ENCODE peak calls at places on chromosomes 3 and 15, in five cellular contexts. R, K, J, H and D are unnamed samples.

GRCh38 chr3:158837232-158837631 is 35.4 kb downstream of the MFSD1 start:
- DNase-seq in J (no peak), R (no peak), H (no peak), K (no peak), D (no peak)

GRCh38 chr3:184459355-184459754 is 79.5 kb downstream of the CHRD start:
- DNase-seq in R (no peak), J (no peak), K (no peak), H (peak), D (no peak)

GRCh38 chr3:184727357-184728060 is 15.6 kb upstream of the MAGEF1 start:
- DNase-seq in J (peak), R (peak), K (peak), H (no peak), D (peak)

GRCh38 chr15:30921106-30921505 is 17.4 kb downstream of the FAN1 start:
- DNase-seq in J (no peak), H (no peak), K (no peak), R (no peak), D (no peak)

GRCh38 chr15:96322401-96323249 is 7.9 kb upstream of the NR2F2 start:
- DNase-seq in R (peak), H (no peak), J (peak), K (peak), D (no peak)

GRCh38 chr15:53256043-53256442 is 465.9 kb upstream of the ONECUT1 start:
- DNase-seq in R (no peak), H (no peak), J (no peak), K (no peak), D (no peak)

GRCh38 chr3:182713743-182714517 is 79.4 kb upstream of the ATP11B start:
- DNase-seq in H (peak), K (no peak), R (no peak), J (peak), D (no peak)

GRCh38 chr3:20043398-20043797 is 3.2 kb downstream of the KAT2B start:
- DNase-seq in J (peak), H (no peak), R (no peak), K (peak), D (peak)

GRCh38 chr3:45034612-45035252 is 8.6 kb downstream of the CLEC3B start:
- DNase-seq in J (no peak), R (no peak), H (no peak), K (peak), D (peak)

GRCh38 chr3:193214445-193214844 is 26.6 kb upstream of the PLAAT1 start:
- DNase-seq in H (no peak), R (no peak), J (no peak), K (no peak), D (no peak)

GRCh38 chr3:9455596-9455995 is 58.2 kb downstream of the SETD5 start:
- DNase-seq in J (no peak), K (no peak), R (no peak), H (no peak), D (no peak)

GRCh38 chr15:45473068-45473467 is 49.5 kb downstream of the SLC30A4 start:
- DNase-seq in H (no peak), K (no peak), J (no peak), R (no peak), D (no peak)

DNA sequence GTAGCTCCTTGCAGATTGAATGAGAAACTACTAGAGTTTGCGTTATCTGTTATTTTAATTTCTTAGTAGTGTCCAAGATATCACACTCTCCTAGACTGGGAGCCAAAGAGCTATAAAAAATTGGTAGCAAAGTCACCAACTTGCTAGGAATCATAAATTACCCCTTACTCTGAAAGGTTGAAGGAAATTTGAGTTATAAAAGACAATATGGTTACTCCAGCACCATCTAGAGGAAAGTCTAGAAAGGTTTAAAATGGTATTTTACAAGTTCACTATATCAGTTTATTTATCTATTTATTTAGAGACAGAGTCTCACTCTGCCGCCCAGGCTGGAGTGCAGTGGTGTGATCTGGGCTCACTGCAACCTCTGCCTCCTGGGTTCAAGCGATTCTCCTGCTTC is 121.6 kb downstream of the RBPMS2 start:
- DNase-seq in J (no peak), R (no peak), K (no peak), H (no peak), D (no peak)
- TF ChIP-seq CTCF in J (peak), R (peak), K (no peak), H (no peak), D (peak)

GRCh38 chr15:63983071-63983711 is 63.1 kb downstream of the DAPK2 start:
- DNase-seq in J (no peak), H (no peak), R (no peak), K (no peak), D (no peak)
- TF ChIP-seq CTCF in J (no peak), H (no peak), R (no peak), K (no peak), D (no peak)

GRCh38 chr3:55720614-55721013 is 233.5 kb upstream of the WNT5A start:
- DNase-seq in H (no peak), R (no peak), J (peak), K (no peak), D (no peak)

GRCh38 chr3:55719508-55719907 is 232.4 kb upstream of the WNT5A start:
- DNase-seq in J (no peak), R (no peak), H (no peak), K (no peak), D (no peak)

GRCh38 chr3:55723653-55724406 is 236.7 kb upstream of the WNT5A start:
- DNase-seq in J (no peak), H (no peak), K (no peak), R (no peak), D (no peak)

GRCh38 chr3:55724407-55724784 is 237.3 kb upstream of the WNT5A start:
- DNase-seq in R (no peak), K (no peak), J (no peak), H (no peak), D (no peak)

GRCh38 chr3:55721716-55722484 is 234.8 kb upstream of the WNT5A start:
- DNase-seq in H (no peak), J (peak), R (no peak), K (no peak), D (peak)
- TF ChIP-seq CTCF in H (peak), J (peak), R (peak), K (peak), D (no peak)

DNA sequence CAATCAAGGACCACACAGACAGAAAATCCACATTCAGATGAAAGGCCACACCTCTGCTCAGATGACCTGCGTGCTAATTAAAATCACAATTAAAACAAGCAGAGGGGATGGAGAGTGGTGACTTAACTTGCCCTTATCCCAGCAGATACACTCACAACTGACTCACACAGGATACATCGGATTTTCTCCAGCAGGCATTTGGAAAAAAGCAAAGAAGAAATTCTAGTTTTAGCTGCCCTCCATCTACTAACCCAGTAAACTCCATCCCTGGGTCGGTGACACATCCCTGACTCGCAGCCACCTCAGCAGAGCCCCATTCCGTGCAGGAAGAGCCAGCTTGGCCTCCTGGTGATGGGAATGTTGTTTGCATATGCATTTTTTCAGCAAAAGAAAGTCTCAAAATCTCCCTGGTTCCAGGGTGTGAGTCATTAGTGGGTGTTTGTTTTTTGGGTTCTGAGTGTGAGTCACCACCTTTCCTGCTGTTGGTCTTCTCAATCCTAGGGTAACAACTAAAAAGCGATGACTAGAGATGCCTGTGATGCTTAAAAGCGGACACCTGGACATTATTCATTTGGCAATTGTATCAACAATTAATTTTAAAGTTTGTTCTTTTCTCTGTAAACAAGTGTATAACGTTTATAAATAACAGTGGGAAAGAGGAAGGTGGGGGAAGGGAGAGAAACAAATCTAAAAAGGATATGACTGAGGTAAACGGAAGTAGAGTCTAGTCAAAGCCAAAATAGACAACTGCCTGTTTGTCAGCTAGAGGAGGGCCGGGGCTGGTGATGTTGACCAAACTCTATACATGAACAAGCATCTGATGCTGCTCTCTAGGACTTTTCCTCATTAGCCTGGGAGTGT is 49.8 kb upstream of the SLC4A7 start:
- DNase-seq in K (peak), R (no peak), H (peak), J (peak), D (peak)
- TF ChIP-seq CTCF in K (no peak), R (peak), H (no peak), J (peak), D (no peak)

GRCh38 chr15:98649621-98649995 is 1.3 kb downstream of the IGF1R start:
- DNase-seq in K (peak), R (peak), H (no peak), J (peak), D (peak)
- TF ChIP-seq CTCF in K (no peak), R (peak), H (no peak), J (no peak), D (no peak)

GRCh38 chr15:67885848-67886247 is 46.0 kb upstream of the RNU6-1 start:
- DNase-seq in R (no peak), K (no peak), J (no peak), H (no peak), D (no peak)

GRCh38 chr15:67884009-67884408 is 44.2 kb upstream of the RNU6-1 start:
- DNase-seq in K (no peak), H (no peak), J (no peak), R (no peak), D (no peak)

GRCh38 chr15:67884514-67885225 is 44.8 kb upstream of the RNU6-1 start:
- DNase-seq in K (peak), J (peak), H (no peak), R (peak), D (peak)

GRCh38 chr15:67882487-67883227 is 42.8 kb upstream of the RNU6-1 start:
- DNase-seq in J (no peak), H (no peak), R (no peak), K (no peak), D (peak)

DNA sequence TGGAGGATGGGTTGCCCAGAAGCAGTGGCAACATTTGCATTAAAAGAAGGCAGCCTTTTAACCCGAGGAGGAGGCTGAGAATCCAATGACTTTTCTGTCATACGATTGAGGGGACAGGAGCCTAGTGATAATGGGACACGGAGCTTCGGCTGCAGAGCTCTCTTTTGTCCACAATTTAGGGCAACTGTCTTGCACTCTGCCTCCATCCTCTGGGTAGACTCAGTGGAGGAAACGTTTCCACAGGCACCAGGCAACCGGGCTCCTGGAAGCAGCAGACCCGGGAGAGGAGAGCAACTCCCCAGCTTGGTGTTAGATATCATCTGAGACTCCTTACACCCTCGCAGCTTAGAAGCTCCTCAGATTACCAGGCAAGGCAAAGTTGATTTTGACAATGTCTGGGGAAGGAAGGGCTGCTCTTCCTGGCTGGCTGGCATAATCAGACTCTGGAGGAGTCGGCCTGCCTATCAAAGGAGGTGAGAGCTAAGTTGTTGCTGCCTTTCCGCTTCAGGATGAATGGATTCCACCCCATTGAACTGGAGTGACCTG is 43.5 kb upstream of the RNU6-1 start:
- DNase-seq in K (no peak), J (no peak), R (no peak), H (no peak), D (no peak)
- TF ChIP-seq CTCF in K (no peak), J (no peak), R (no peak), H (no peak), D (no peak)

GRCh38 chr3:166688665-166689064 is 691.4 kb downstream of the ZBBX start:
- DNase-seq in J (no peak), H (no peak), K (no peak), R (no peak), D (no peak)

DNA sequence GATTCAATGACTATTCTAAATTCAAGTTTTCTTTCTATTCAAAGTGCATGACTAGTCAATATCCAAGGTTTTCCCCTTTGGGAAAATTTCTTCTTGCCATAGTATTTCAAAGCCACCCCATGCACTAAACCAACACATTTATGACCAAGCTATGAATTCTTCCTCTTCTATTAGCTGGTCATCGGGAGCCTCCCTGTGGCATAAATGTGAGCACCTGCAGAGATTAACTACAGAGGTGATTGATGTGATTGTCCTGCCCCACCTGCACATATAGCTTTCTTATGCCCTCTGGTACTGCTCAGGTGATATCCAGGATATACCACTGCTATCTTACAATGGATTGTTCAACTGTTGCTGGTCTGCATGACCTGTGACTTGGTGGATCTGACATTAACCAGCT is 694.9 kb downstream of the ZBBX start:
- DNase-seq in K (no peak), J (no peak), H (no peak), R (no peak), D (no peak)
- TF ChIP-seq CTCF in K (no peak), J (no peak), H (no peak), R (no peak), D (no peak)

DNA sequence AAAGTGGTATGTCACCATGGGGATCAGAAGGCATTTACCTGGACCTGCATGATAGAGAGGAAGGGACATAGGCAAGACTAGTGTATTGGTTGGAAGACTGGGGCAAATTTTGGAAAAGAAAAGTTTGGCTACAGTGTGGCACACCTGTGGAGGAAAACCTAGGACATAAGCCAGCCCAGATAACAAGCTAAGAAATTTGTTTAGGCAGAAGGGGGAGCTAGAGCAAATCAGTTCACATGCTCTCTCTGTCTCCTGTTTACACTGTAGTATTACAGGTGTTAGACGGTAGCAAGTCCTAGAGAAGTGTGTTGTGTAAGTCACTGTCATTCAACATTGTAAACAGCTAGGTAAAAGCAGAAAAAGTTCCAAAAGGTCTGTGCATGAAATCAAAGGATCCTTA is 11.9 kb upstream of the ALDH1A2 start:
- DNase-seq in H (no peak), R (no peak), J (peak), K (no peak), D (no peak)
- TF ChIP-seq CTCF in H (peak), R (peak), J (peak), K (no peak), D (no peak)

DNA sequence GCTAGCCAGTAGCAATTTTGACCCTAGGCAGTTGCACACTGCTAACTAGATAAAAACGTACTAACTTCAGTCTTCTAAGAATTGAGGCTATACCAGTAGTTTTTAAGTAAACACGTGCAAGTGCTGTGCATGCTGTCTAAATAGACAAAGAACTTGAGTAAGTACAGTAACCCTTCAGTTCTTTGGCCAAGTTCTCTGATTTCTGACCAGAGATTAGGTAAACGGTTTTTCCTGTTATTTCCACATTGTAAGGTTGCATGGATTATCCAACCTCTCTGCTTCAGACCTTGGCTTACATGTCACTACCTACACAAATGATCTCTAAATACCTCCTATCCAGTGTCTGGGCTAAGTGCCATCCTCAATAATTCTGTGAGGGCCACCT is 892 bp upstream of the XXYLT1 start:
- DNase-seq in R (no peak), K (no peak), H (no peak), J (no peak), D (no peak)
- TF ChIP-seq CTCF in R (peak), K (no peak), H (no peak), J (no peak), D (no peak)

GRCh38 chr15:80721476-80721875 is 26.4 kb downstream of the ABHD17C start:
- DNase-seq in H (no peak), K (no peak), J (no peak), R (no peak), D (no peak)
- TF ChIP-seq CTCF in H (no peak), K (no peak), J (no peak), R (no peak), D (no peak)